ENCODE peak calls at places on chromosomes 3 and 15, in eight cellular contexts. G is amygdala; H is activated gamma-delta T cell treated with Interleukin-2 at 50 U/mL for 16 hours; Y is activated T-helper 1 cell treated with anti-CD3 and anti-CD28 coated beads, Interleukin-12 subunit alpha, Interleukin-12 subunit beta, Interleukin-2, Interleukin-4 antibody, amounts not matched to agents 30 ng/mL and 10 ng/mL and 1 ng/mL, durations not matched to agents 14 hours and 24 hours and 36 hours; F is stomach; X is AG04450; K is psoas muscle; L is head of caudate nucleus. E is an unnamed sample.

GRCh38 chr3:13189639-13190375 is 116.6 kb upstream of the IQSEC1 start:
- DNase-seq in G (no peak), H (peak), Y (no peak), F (no peak), X (no peak), K (no peak), L (no peak), E (peak)

GRCh38 chr15:23422946-23423708 is 23.9 kb downstream of the GOLGA6L2 start:
- DNase-seq in G (no peak), H (no peak), Y (no peak), F (no peak), X (no peak), K (no peak), L (no peak), E (no peak)

GRCh38 chr15:74228723-74229081 is 7.4 kb upstream of the CCDC33 start:
- DNase-seq in G (no peak), H (no peak), Y (no peak), F (no peak), X (no peak), K (no peak), L (no peak), E (no peak)

GRCh38 chr15:36643551-36643950 is 64.1 kb downstream of the CDIN1 start:
- DNase-seq in G (no peak), H (no peak), Y (no peak), F (no peak), X (no peak), K (no peak), L (no peak), E (no peak)

GRCh38 chr3:32951410-32951811 is at the start of gene CCR4:
- DNase-seq in G (no peak), H (peak), Y (peak), F (no peak), X (no peak), K (no peak), L (no peak), E (peak)

GRCh38 chr15:47513496-47513895 is 203.8 kb upstream of the SEMA6D start:
- DNase-seq in G (no peak), H (no peak), Y (no peak), F (no peak), X (no peak), K (no peak), L (no peak), E (no peak)

GRCh38 chr3:177629276-177629675 is 432.0 kb upstream of the TBL1XR1 start:
- DNase-seq in G (no peak), H (no peak), Y (no peak), F (no peak), X (no peak), K (no peak), L (no peak), E (no peak)

GRCh38 chr15:90306560-90306959 is 41.1 kb downstream of the NGRN start:
- DNase-seq in G (no peak), H (no peak), Y (peak), F (no peak), X (no peak), K (no peak), L (no peak), E (no peak)

GRCh38 chr3:115512565-115513410 is 110.5 kb upstream of the GAP43 start:
- DNase-seq in G (peak), H (no peak), Y (no peak), F (no peak), X (no peak), K (no peak), L (peak), E (no peak)

GRCh38 chr15:67331676-67332075 is 77.1 kb downstream of the IQCH start:
- DNase-seq in G (no peak), H (no peak), Y (no peak), F (no peak), X (no peak), K (no peak), L (no peak), E (no peak)

GRCh38 chr15:69919816-69920215 is 177.9 kb downstream of the TLE3 start:
- DNase-seq in G (peak), H (no peak), Y (no peak), F (no peak), X (no peak), K (no peak), L (no peak), E (no peak)

GRCh38 chr3:69294014-69294771 is 91.7 kb downstream of the FRMD4B start:
- DNase-seq in G (no peak), H (no peak), Y (no peak), F (no peak), X (no peak), K (no peak), L (no peak), E (no peak)

GRCh38 chr3:42610978-42611377 is 10.5 kb downstream of the NKTR start:
- DNase-seq in G (no peak), H (no peak), Y (no peak), F (no peak), X (no peak), K (no peak), L (no peak), E (no peak)

GRCh38 chr15:43420435-43420834 is 49.5 kb downstream of the TUBGCP4 start:
- DNase-seq in G (no peak), H (no peak), Y (no peak), F (no peak), X (no peak), K (no peak), L (no peak), E (no peak)

GRCh38 chr15:98896002-98896721 is 111.4 kb downstream of the PGPEP1L start:
- DNase-seq in G (no peak), H (no peak), Y (no peak), F (no peak), X (peak), K (no peak), L (no peak), E (no peak)

GRCh38 chr3:20323307-20323927 is 137.4 kb upstream of the SGO1 start:
- DNase-seq in G (no peak), H (no peak), Y (no peak), F (peak), X (no peak), K (no peak), L (no peak), E (no peak)

GRCh38 chr15:97745481-97746071 is 214.9 kb upstream of the ARRDC4 start:
- DNase-seq in G (no peak), H (no peak), Y (peak), F (peak), X (no peak), K (no peak), L (no peak), E (peak)

GRCh38 chr15:39846108-39846507 is 63.5 kb upstream of the FSIP1 start:
- DNase-seq in G (no peak), H (no peak), Y (no peak), F (no peak), X (no peak), K (no peak), L (no peak), E (no peak)

GRCh38 chr15:95485367-95485766 is 845.1 kb upstream of the NR2F2 start:
- DNase-seq in G (no peak), H (no peak), Y (no peak), F (no peak), X (no peak), K (no peak), L (no peak), E (no peak)

GRCh38 chr3:135229018-135229495 is 434.0 kb downstream of the EPHB1 start:
- DNase-seq in G (no peak), H (no peak), Y (no peak), F (peak), X (no peak), K (peak), L (no peak), E (no peak)

GRCh38 chr15:65379986-65380385 is 2.2 kb upstream of the IGDCC3 start:
- DNase-seq in G (no peak), H (no peak), Y (no peak), F (no peak), X (no peak), K (no peak), L (no peak), E (no peak)

GRCh38 chr3:73449774-73450173 is 175.0 kb downstream of the PDZRN3 start:
- DNase-seq in G (no peak), H (no peak), Y (no peak), F (no peak), X (no peak), K (no peak), L (no peak), E (no peak)

GRCh38 chr3:150429767-150430166 is 21.7 kb downstream of the TSC22D2 start:
- DNase-seq in G (no peak), H (no peak), Y (no peak), F (no peak), X (no peak), K (no peak), L (no peak), E (no peak)

GRCh38 chr3:83321891-83322290 is 1560.4 kb upstream of the GBE1 start:
- DNase-seq in G (no peak), H (no peak), Y (no peak), F (no peak), X (no peak), K (no peak), L (no peak), E (no peak)

GRCh38 chr3:100928638-100929428 is 64.4 kb downstream of the ABI3BP start:
- DNase-seq in G (no peak), H (no peak), Y (no peak), F (no peak), X (peak), K (no peak), L (no peak), E (no peak)

GRCh38 chr3:156535162-156535627 is 19.7 kb downstream of the SSR3 start:
- DNase-seq in G (peak), H (no peak), Y (no peak), F (peak), X (peak), K (peak), L (no peak), E (no peak)

GRCh38 chr15:39979606-39980005 is 45.7 kb downstream of the EIF2AK4 start:
- DNase-seq in G (no peak), H (no peak), Y (no peak), F (no peak), X (no peak), K (no peak), L (no peak), E (no peak)

GRCh38 chr15:62647195-62647865 is 395.2 kb upstream of the TPM1 start:
- DNase-seq in G (no peak), H (no peak), Y (no peak), F (peak), X (no peak), K (peak), L (no peak), E (no peak)

GRCh38 chr3:108235290-108235689 is 13.1 kb upstream of the IFT57 start:
- DNase-seq in G (no peak), H (no peak), Y (no peak), F (no peak), X (no peak), K (no peak), L (no peak), E (no peak)

GRCh38 chr15:68368731-68369435 is 63.1 kb downstream of the ITGA11 start:
- DNase-seq in G (no peak), H (no peak), Y (no peak), F (no peak), X (no peak), K (no peak), L (no peak), E (no peak)